ENCODE peak calls at places on chromosome 22, in nine cellular contexts. N, L, Z, E, O, J, F, D and U are unnamed samples.

GRCh38 chr22:40452730-40453487 is 82.5 kb downstream of the SGSM3 start:
- DNase-seq in O (no peak), L (no peak), D (no peak), E (no peak), F (no peak), N (no peak), J (no peak), Z (no peak), U (no peak)

GRCh38 chr22:20414059-20414440 is 20.1 kb downstream of the ZNF74 start:
- DNase-seq in D (no peak), Z (no peak), E (no peak), F (no peak), J (no peak), N (no peak), O (no peak), L (no peak), U (no peak)

GRCh38 chr22:20569059-20570058 is 61.9 kb downstream of the MED15 start:
- DNase-seq in J (peak), O (peak), E (peak), D (peak), L (no peak), Z (no peak), N (peak), F (no peak), U (no peak)

GRCh38 chr22:17778412-17778976 is 4.2 kb upstream of the BID start:
- DNase-seq in N (no peak), O (no peak), D (no peak), E (no peak), J (no peak), F (no peak), L (no peak), Z (no peak), U (no peak)

GRCh38 chr22:48318575-48319320 is 1508.9 kb downstream of the BRD1 start:
- DNase-seq in E (no peak), N (no peak), O (no peak), J (no peak), Z (no peak), F (no peak), D (no peak), L (no peak), U (no peak)

GRCh38 chr22:40703174-40703573 is 23.9 kb downstream of the MCHR1 start:
- DNase-seq in Z (no peak), D (no peak), F (no peak), O (no peak), L (no peak), J (no peak), N (no peak), E (no peak), U (no peak)

GRCh38 chr22:27881404-27881803 is 37.7 kb downstream of the PITPNB start:
- DNase-seq in L (no peak), O (no peak), Z (no peak), D (no peak), F (no peak), J (no peak), E (no peak), N (no peak), U (no peak)

GRCh38 chr22:50169774-50170341 is 673 bp upstream of the PANX2 start:
- DNase-seq in E (no peak), Z (peak), D (no peak), F (no peak), J (no peak), O (peak), L (no peak), N (no peak), U (no peak)

GRCh38 chr22:23163665-23164064 is 16.6 kb upstream of the BCR start:
- DNase-seq in E (no peak), Z (no peak), F (no peak), N (no peak), L (no peak), D (peak), O (no peak), J (no peak), U (no peak)

GRCh38 chr22:37569921-37570660 is 9.8 kb downstream of the LGALS2 start:
- DNase-seq in D (no peak), E (no peak), L (peak), F (no peak), N (no peak), O (no peak), J (no peak), Z (no peak), U (no peak)

GRCh38 chr22:43375951-43376455 is 32.8 kb upstream of the SCUBE1 start:
- DNase-seq in O (no peak), N (no peak), D (no peak), Z (no peak), F (no peak), L (no peak), J (no peak), E (no peak), U (no peak)